ENCODE peak calls at places on chromosomes 1 and 21, in four cellular contexts. R is A549, K is SK-N-SH, T is GM12878. F is an unnamed sample.

GRCh38 chr21:31682625-31683024 is 23.1 kb downstream of the SOD1 start:
- DNase-seq in T (no peak), R (no peak), K (no peak), F (no peak)

GRCh38 chr1:43221256-43221778 is 48.5 kb upstream of the TMEM125 start:
- DNase-seq in K (no peak), T (peak; percentile 75), R (no peak), F (no peak)

GRCh38 chr1:184242507-184242943 is 144.3 kb upstream of the C1orf21 start:
- DNase-seq in K (no peak), R (no peak), T (no peak), F (no peak)

GRCh38 chr1:33394716-33395115 is 36.2 kb downstream of the PHC2 start:
- DNase-seq in T (no peak), K (no peak), R (no peak), F (no peak)

GRCh38 chr1:16013220-16013907 is 4.5 kb downstream of the HSPB7 start:
- DNase-seq in K (peak; percentile 60), R (no peak), T (peak; percentile 24), F (peak; percentile 60)

GRCh38 chr1:60133848-60134247 is 60.3 kb upstream of the C1orf87 start:
- DNase-seq in R (no peak), T (no peak), K (no peak), F (no peak)

GRCh38 chr1:21098186-21098915 is 78.3 kb downstream of the EIF4G3 start:
- DNase-seq in R (no peak), K (no peak), T (no peak), F (no peak)

GRCh38 chr1:153899509-153899908 is 23.3 kb downstream of the GATAD2B start:
- DNase-seq in T (no peak), R (no peak), K (no peak), F (no peak)

GRCh38 chr1:23475641-23476040 is 8.3 kb downstream of the ASAP3 start:
- DNase-seq in T (no peak), R (no peak), K (no peak), F (no peak)

GRCh38 chr1:171611306-171611705 is 10.7 kb upstream of the MYOCOS start:
- DNase-seq in K (no peak), R (no peak), T (no peak), F (no peak)

GRCh38 chr1:231628207-231628876 is 1.8 kb downstream of the DISC1 start:
- DNase-seq in K (no peak), R (no peak), T (no peak), F (peak; percentile 91)

GRCh38 chr1:235404190-235404589 is 37.0 kb downstream of the TBCE start:
- DNase-seq in R (peak; percentile 90), K (no peak), T (no peak), F (no peak)

GRCh38 chr21:39852021-39852721 is 15.1 kb upstream of the PCP4 start:
- DNase-seq in R (no peak), T (no peak), K (no peak), F (no peak)

GRCh38 chr1:207745285-207745684 is 6.6 kb upstream of the CD46 start:
- DNase-seq in R (no peak), K (no peak), T (no peak), F (no peak)

GRCh38 chr21:14074177-14074576 is 136.6 kb downstream of the LIPI start:
- DNase-seq in R (no peak), T (no peak), K (no peak), F (no peak)

GRCh38 chr1:98315309-98315708 is 346.2 kb upstream of the SNX7 start:
- DNase-seq in K (no peak), R (no peak), T (no peak), F (no peak)

GRCh38 chr1:159132271-159132881 is 39.0 kb upstream of the CADM3 start:
- DNase-seq in K (peak; percentile 47), T (no peak), R (peak; percentile 61), F (peak; percentile 40)

GRCh38 chr1:175922254-175922881 is 179.0 kb upstream of the TNR start:
- DNase-seq in K (no peak), T (no peak), R (no peak), F (no peak)

GRCh38 chr1:112508242-112509004 is at the start of gene WNT2B:
- DNase-seq in K (peak; percentile 85), R (no peak), T (no peak), F (peak; percentile 6)

GRCh38 chr1:31626451-31627202 is 9.1 kb downstream of the HCRTR1 start:
- DNase-seq in K (no peak), T (no peak), R (no peak), F (no peak)

GRCh38 chr1:177983824-177984528 is 14.1 kb upstream of the SEC16B start:
- DNase-seq in K (peak; percentile 29), T (no peak), R (peak; percentile 34), F (peak; percentile 7)

GRCh38 chr1:235843458-235843857 is 23.2 kb downstream of the LYST start:
- DNase-seq in R (peak; percentile 45), K (peak; percentile 40), T (no peak), F (peak; percentile 44)

GRCh38 chr1:3327389-3327702 is 127.1 kb upstream of the ARHGEF16 start:
- DNase-seq in T (no peak), K (no peak), R (no peak), F (no peak)

GRCh38 chr1:109821221-109821669 is 57.5 kb upstream of the EPS8L3 start:
- DNase-seq in K (no peak), T (no peak), R (peak; percentile 70), F (no peak)

GRCh38 chr1:17630048-17630830 is 90.7 kb downstream of the ARHGEF10L start:
- DNase-seq in T (no peak), R (no peak), K (no peak), F (no peak)

GRCh38 chr1:147341246-147341645 is 98.8 kb downstream of the CHD1L start:
- DNase-seq in R (no peak), K (no peak), T (no peak), F (no peak)
- TF ChIP-seq PBX3 in R (no peak), K (no peak), T (no peak), F (no peak)

GRCh38 chr1:25568834-25569598 is 25.6 kb downstream of the LDLRAP1 start:
- DNase-seq in T (no peak), R (peak; percentile 25), K (no peak), F (peak; percentile 45)
- TF ChIP-seq PBX3 in T (no peak), R (no peak), K (no peak), F (no peak)

DNA sequence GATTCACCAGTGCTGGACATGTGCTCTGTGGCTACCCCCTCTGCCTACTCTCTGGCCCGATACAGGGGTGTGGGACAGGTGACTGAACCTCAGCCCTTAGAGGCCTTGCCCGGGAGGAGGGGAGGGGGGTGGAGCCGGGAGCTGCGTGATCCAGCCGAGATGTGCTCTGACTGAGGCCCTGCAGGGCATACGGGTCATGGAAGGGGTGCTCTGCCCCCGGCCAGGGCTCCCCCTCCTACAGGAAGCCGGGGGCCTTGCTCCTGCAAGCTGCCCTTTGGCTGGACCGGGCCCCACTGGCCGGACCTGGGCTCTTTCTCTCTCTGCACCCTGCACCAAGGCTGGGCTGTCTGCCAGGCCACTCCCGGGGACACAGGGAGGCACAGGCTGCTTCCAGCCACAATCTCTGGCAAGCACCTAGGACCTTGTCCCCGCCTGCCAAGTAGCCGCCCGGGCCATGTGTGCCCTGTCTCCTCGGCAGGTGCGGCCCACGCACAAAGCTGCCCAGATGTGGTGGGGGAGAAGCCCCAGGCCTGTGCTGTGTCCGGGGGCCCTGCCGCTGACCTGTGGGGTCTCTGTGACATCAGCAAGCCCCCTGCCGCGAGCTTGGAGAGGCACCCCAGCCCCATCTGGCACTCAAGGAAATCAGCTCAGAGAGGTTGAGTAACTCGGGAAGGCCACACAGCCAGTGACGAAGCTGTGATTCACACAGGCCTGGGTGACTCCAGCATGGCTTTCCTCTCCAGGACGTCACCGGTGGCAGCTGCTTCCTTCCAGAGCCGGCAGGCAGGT is 1.5 kb downstream of the SCNN1D start:
- DNase-seq in K (peak; percentile 55), R (no peak), T (no peak), F (peak; percentile 67)
- TF ChIP-seq PBX3 in K (no peak), R (no peak), T (no peak), F (no peak)

DNA sequence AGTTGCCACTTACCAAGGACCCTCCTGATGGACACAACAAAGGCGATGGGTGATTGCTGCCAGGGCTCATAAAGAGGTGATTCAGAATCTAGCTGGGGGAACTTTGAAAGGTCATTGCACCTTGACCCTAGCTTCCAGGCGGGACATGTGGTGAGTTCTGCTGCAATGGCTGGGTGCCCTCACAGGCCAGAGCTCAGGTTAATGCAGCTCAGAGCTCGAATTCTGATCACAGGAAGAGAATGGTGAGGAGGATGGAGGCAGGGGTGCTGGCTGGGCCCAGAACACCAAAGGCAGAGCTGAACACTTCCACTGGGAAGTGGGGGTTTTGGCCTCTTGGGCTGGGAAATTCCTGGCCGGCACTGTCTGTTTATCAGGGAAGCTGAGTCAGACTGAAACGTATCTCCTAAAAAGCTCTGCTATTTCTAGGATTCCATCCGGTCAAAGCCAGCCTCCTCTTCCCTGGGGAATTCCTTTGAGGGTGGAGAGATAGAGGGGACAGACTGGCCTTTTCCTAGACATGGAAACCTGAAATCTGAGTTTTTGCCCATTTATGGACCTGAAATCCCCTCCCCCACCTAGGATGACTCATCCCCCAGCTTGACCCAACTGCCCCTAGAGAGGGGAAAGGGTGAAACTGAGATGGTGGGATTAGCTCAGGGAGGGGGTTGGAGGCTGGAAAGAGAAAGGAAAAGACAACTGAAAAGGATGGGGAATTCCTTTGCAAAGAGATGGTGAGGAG is 27.2 kb downstream of the NUAK2 start:
- DNase-seq in K (no peak), T (no peak), R (peak; percentile 95), F (peak; percentile 89)
- TF ChIP-seq PBX3 in K (peak; percentile 42), T (no peak), R (peak; percentile 79), F (no peak)

GRCh38 chr1:2130871-2131289 is 63.7 kb downstream of the FAAP20 start:
- DNase-seq in K (no peak), T (no peak), R (no peak), F (no peak)

GRCh38 chr1:2130156-2130555 is 64.4 kb downstream of the FAAP20 start:
- DNase-seq in R (no peak), K (no peak), T (no peak), F (no peak)

GRCh38 chr1:2128189-2128901 is 66.2 kb downstream of the FAAP20 start:
- DNase-seq in T (no peak), R (no peak), K (no peak), F (no peak)

GRCh38 chr1:2127181-2128145 is 67.1 kb downstream of the FAAP20 start:
- DNase-seq in T (no peak), R (no peak), K (no peak), F (no peak)

GRCh38 chr1:2129256-2129943 is 65.2 kb downstream of the FAAP20 start:
- DNase-seq in R (no peak), K (no peak), T (no peak), F (no peak)
- TF ChIP-seq PBX3 in R (no peak), K (no peak), T (no peak), F (no peak)

GRCh38 chr1:12620142-12620865 is 2.3 kb upstream of the DHRS3 start:
- DNase-seq in K (no peak), T (no peak), R (no peak), F (no peak)
- TF ChIP-seq PBX3 in K (no peak), T (no peak), R (no peak), F (no peak)

DNA sequence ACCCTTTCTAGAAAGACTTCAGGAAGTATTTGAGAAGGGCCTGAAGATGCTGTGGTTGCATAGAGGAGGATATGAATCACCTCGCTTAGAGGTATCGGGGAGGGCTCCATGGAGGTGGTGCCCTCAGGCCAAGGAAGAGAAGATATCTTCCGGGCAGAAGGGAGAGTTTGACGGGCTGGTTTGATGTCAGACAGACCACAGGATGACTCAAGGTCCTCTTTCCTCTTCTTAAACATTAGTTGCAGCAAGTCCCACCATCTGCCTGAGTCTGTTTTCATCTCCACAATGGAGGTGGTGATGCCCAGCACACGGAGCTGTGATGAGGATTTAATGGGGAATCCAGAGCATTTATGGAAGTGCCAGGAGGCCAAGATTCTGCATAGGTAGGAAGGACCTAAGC is 25.1 kb upstream of the RUNX3 start:
- DNase-seq in R (no peak), T (no peak), K (no peak), F (no peak)
- TF ChIP-seq PBX3 in R (no peak), T (no peak), K (no peak), F (no peak)

F was measured in HepG2.